ENCODE peak calls at places on chromosomes 4 and X, in five cellular contexts. W is SK-N-SH, L is K562, P is GM12891, Q is HepG2. K is an unnamed sample.

GRCh38 chr4:164765096-164765495 is 11.2 kb downstream of the SMIM31 start:
- DNase-seq in W (no peak), L (no peak), P (no peak), Q (no peak), K (no peak)

GRCh38 chr4:142440093-142440492 is 406.0 kb downstream of the INPP4B start:
- DNase-seq in W (no peak), L (no peak), P (no peak), Q (no peak), K (no peak)

GRCh38 chr4:3290889-3291321 is 1.9 kb upstream of the RGS12 start:
- DNase-seq in W (no peak), L (no peak), P (no peak), Q (no peak), K (no peak)

GRCh38 chrX:24563291-24564010 is 83.7 kb downstream of the PCYT1B start:
- DNase-seq in W (no peak), L (no peak), P (no peak), Q (no peak), K (no peak)

GRCh38 chr4:155703486-155704227 is 37.0 kb downstream of the GUCY1A1 start:
- DNase-seq in W (no peak), L (no peak), P (no peak), Q (no peak), K (no peak)

GRCh38 chr4:91448668-91449330 is 855.0 kb upstream of the GRID2 start:
- DNase-seq in W (no peak), L (no peak), P (no peak), Q (no peak), K (no peak)

GRCh38 chr4:15396157-15396800 is 31.6 kb upstream of the C1QTNF7 start:
- DNase-seq in W (peak), L (peak), P (peak), Q (peak), K (peak)

GRCh38 chr4:86543560-86544312 is 50.4 kb upstream of the PTPN13 start:
- DNase-seq in W (no peak), L (no peak), P (no peak), Q (no peak), K (no peak)

GRCh38 chr4:113384600-113384999 is 335.1 kb downstream of the ANK2 start:
- DNase-seq in W (no peak), L (no peak), P (no peak), Q (no peak), K (no peak)

GRCh38 chrX:110992611-110993010 is 103.4 kb upstream of the PAK3 start:
- DNase-seq in W (peak), L (peak), P (no peak), Q (peak), K (no peak)

GRCh38 chrX:6985537-6985936 is 162.0 kb upstream of the STS start:
- DNase-seq in W (no peak), L (no peak), P (no peak), Q (peak), K (no peak)

GRCh38 chrX:16695079-16695676 is 17.3 kb downstream of the CTPS2 start:
- DNase-seq in W (peak), L (peak), P (peak), Q (peak), K (peak)

GRCh38 chr4:138958519-138958918 is 57.1 kb upstream of the NOCT start:
- DNase-seq in W (no peak), L (no peak), P (no peak), Q (no peak), K (no peak)

GRCh38 chr4:150278206-150278605 is 200.0 kb downstream of the DCLK2 start:
- DNase-seq in W (no peak), L (no peak), P (no peak), Q (no peak), K (no peak)

GRCh38 chr4:57190651-57191481 is 80.7 kb upstream of the IGFBP7 start:
- DNase-seq in W (peak), L (peak), P (peak), Q (peak), K (no peak)

GRCh38 chrX:39850630-39851152 is 247.1 kb downstream of the BCOR start:
- DNase-seq in W (peak), L (peak), P (no peak), Q (no peak), K (no peak)

GRCh38 chr4:185859106-185859505 is 47.1 kb upstream of the SORBS2 start:
- DNase-seq in W (no peak), L (no peak), P (no peak), Q (no peak), K (no peak)

GRCh38 chrX:49878128-49878833 is 1.0 kb upstream of the USP27X start:
- DNase-seq in W (peak), L (peak), P (no peak), Q (no peak), K (no peak)

GRCh38 chr4:47198791-47199190 is 167.4 kb downstream of the GABRB1 start:
- DNase-seq in W (no peak), L (no peak), P (no peak), Q (no peak), K (no peak)

GRCh38 chrX:19725545-19726102 is 161.8 kb downstream of the SH3KBP1 start:
- DNase-seq in W (no peak), L (no peak), P (no peak), Q (no peak), K (no peak)

GRCh38 chr4:70721747-70722146 is at the start of gene RUFY3:
- DNase-seq in W (peak), L (no peak), P (no peak), Q (no peak), K (no peak)

GRCh38 chr4:111992604-111993151 is 152.6 kb upstream of the FAM241A start:
- DNase-seq in W (no peak), L (no peak), P (no peak), Q (no peak), K (no peak)

DNA sequence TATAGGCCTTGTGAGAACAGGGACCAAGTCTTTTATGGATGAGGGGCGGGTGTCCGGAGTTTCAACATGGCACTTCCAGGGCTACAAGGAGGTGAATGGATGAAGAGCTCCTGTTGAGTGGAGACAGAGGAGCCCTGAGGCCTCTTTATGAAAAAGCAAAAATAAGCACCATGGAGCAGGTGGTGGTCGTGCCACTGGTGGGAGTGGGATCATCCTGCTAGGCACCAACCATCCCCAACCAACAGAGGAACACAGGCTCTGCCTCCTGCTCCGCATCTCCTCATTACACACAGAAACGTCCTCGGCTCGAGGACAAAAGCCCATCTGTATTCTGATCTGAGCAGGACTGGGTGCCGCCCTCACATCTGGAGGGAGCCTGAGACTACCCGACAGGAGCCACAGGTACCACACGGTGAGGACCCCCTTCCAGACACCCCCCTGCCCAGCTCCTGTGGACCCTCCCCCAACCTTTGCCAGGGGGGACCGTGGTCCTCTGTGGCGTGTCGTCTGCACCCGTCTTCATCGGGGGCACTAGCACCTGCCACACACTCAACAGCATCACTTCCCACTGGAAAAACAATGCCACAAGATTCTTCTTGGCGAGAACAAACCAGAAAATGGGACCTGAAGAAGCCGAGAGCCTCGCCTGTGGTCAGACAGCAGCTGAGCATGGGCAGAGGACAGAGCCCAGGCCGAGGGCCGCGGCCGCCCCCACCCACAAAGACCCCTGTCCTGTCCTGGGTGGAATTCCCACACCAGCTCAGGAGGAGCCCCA is 3.9 kb upstream of the PDE6B start:
- DNase-seq in W (no peak), L (no peak), P (no peak), Q (no peak), K (no peak)
- TF ChIP-seq TAF1 in W (no peak), L (no peak), P (no peak), Q (no peak), K (no peak)

DNA sequence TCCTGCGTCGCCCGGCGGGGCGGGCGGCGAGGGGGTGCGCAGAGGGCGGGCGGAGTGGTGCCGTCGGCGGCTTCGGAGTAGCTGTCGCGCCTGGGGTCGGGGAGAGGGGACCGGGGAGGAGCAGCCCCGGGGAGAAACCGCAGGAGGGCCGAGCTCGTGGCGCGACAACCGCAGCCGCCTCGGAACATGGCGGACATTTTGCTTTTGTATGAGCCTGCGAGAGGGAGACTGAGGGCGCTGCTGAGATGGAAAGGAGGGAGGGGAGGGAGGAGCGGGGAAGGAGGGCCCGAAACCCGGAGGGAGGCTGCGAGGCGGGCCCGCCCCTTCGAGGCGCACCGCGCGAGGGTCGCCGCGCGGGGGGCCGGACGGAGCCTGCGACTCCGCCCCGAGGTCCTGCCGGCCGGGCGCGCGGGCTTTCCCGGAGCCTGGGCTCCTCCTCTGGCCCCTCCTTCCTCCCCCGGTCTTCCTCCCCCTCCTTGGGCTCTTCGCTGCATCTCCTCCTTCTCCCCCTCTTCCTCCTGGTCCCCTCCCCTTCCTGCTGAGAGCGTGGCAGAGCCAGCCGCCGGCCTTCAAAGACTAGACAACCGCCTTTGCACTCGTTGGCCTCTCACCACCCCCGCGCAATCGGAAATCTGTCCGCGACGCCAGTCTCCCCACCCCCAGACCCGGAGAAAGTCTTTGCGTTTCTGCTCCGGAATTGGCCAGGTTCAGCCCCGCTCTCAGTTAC is 1.1 kb downstream of the INTS6L start:
- DNase-seq in W (peak), L (peak), P (peak), Q (no peak), K (peak)
- TF ChIP-seq POLR2AphosphoS5 in W (peak), L (peak), P (no peak), Q (no peak), K (peak)

GRCh38 chr4:24056258-24056657 is 166.4 kb upstream of the PPARGC1A start:
- DNase-seq in W (no peak), L (no peak), P (no peak), Q (no peak), K (no peak)
- TF ChIP-seq TAF1 in W (no peak), L (no peak), P (no peak), Q (no peak), K (no peak)

GRCh38 chr4:26583538-26583864 is 383 bp upstream of the TBC1D19 start:
- DNase-seq in W (no peak), L (no peak), P (no peak), Q (no peak), K (peak)

GRCh38 chr4:26584725-26585124 is 841 bp downstream of the TBC1D19 start:
- DNase-seq in W (no peak), L (no peak), P (no peak), Q (no peak), K (no peak)

GRCh38 chr4:26589699-26590098 is 5.8 kb downstream of the TBC1D19 start:
- DNase-seq in W (no peak), L (no peak), P (no peak), Q (no peak), K (no peak)

GRCh38 chr4:26579169-26579568 is 4.7 kb upstream of the TBC1D19 start:
- DNase-seq in W (no peak), L (no peak), P (no peak), Q (no peak), K (no peak)

GRCh38 chr4:26583865-26584652 is at the start of gene TBC1D19:
- DNase-seq in W (peak), L (peak), P (peak), Q (peak), K (peak)
- TF ChIP-seq POLR2AphosphoS5 in W (peak), L (peak), P (peak), Q (peak), K (peak)

GRCh38 chrX:71671043-71671829 is 3.9 kb downstream of the LOC101059915 start:
- DNase-seq in W (no peak), L (no peak), P (no peak), Q (no peak), K (no peak)
- TF ChIP-seq TAF1 in W (no peak), L (no peak), P (no peak), Q (no peak), K (no peak)

GRCh38 chrX:114046695-114047279 is 537.1 kb upstream of the HTR2C start:
- DNase-seq in W (no peak), L (no peak), P (no peak), Q (no peak), K (no peak)

GRCh38 chrX:114051667-114052315 is 532.1 kb upstream of the HTR2C start:
- DNase-seq in W (no peak), L (no peak), P (no peak), Q (no peak), K (no peak)

GRCh38 chrX:114049063-114049462 is 534.8 kb upstream of the HTR2C start:
- DNase-seq in W (no peak), L (no peak), P (no peak), Q (no peak), K (no peak)

GRCh38 chrX:114050075-114050796 is 533.6 kb upstream of the HTR2C start:
- DNase-seq in W (no peak), L (no peak), P (no peak), Q (no peak), K (no peak)

GRCh38 chrX:114047558-114047957 is 536.3 kb upstream of the HTR2C start:
- DNase-seq in W (no peak), L (no peak), P (no peak), Q (no peak), K (no peak)
- TF ChIP-seq POLR2AphosphoS5 in W (no peak), L (no peak), P (no peak), Q (no peak), K (no peak)

GRCh38 chr4:184821242-184821641 is 4.5 kb downstream of the ACSL1 start:
- DNase-seq in W (no peak), L (no peak), P (no peak), Q (no peak), K (no peak)

GRCh38 chr4:184817494-184818215 is 8.1 kb downstream of the ACSL1 start:
- DNase-seq in W (no peak), L (no peak), P (no peak), Q (no peak), K (no peak)

GRCh38 chr4:184818216-184818564 is 7.6 kb downstream of the ACSL1 start:
- DNase-seq in W (no peak), L (no peak), P (no peak), Q (no peak), K (no peak)

GRCh38 chr4:184822356-184822755 is 3.4 kb downstream of the ACSL1 start:
- DNase-seq in W (no peak), L (no peak), P (no peak), Q (no peak), K (no peak)

DNA sequence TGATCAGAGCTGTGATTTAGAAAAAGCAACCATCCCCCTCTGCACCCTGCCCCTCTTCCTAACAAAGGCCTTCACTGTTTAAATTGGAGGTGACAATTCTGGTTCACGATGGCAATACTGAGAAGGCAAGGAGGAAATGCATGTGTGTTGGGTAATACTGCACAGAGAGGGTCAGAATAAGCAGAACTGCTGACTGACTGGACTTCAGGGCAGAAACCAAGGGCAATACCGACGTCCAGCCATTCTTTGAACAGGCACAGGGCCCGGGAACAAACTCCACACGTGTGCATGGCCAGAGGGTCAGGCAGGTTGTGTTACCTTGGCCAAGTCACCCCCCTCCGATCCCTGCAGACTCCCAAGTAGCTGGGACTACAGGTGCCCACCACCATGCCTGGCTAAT is 6.0 kb downstream of the ACSL1 start:
- DNase-seq in W (no peak), L (no peak), P (no peak), Q (peak), K (no peak)
- TF ChIP-seq TAF1 in W (no peak), L (no peak), P (no peak), Q (no peak), K (no peak)

GRCh38 chr4:156971623-156972369 is at the start of gene PDGFC:
- DNase-seq in W (peak), L (peak), P (peak), Q (peak), K (peak)

GRCh38 chr4:156970501-156971167 is 965 bp downstream of the PDGFC start:
- DNase-seq in W (peak), L (no peak), P (no peak), Q (peak), K (no peak)

GRCh38 chr4:156971168-156971601 is 414 bp downstream of the PDGFC start:
- DNase-seq in W (peak), L (no peak), P (peak), Q (no peak), K (peak)

GRCh38 chr4:156968479-156968984 is 3.1 kb downstream of the PDGFC start:
- DNase-seq in W (peak), L (peak), P (peak), Q (peak), K (no peak)

GRCh38 chr4:156969136-156969535 is 2.5 kb downstream of the PDGFC start:
- DNase-seq in W (no peak), L (no peak), P (no peak), Q (no peak), K (no peak)
- TF ChIP-seq POLR2AphosphoS5 in W (no peak), L (no peak), P (no peak), Q (no peak), K (no peak)

DNA sequence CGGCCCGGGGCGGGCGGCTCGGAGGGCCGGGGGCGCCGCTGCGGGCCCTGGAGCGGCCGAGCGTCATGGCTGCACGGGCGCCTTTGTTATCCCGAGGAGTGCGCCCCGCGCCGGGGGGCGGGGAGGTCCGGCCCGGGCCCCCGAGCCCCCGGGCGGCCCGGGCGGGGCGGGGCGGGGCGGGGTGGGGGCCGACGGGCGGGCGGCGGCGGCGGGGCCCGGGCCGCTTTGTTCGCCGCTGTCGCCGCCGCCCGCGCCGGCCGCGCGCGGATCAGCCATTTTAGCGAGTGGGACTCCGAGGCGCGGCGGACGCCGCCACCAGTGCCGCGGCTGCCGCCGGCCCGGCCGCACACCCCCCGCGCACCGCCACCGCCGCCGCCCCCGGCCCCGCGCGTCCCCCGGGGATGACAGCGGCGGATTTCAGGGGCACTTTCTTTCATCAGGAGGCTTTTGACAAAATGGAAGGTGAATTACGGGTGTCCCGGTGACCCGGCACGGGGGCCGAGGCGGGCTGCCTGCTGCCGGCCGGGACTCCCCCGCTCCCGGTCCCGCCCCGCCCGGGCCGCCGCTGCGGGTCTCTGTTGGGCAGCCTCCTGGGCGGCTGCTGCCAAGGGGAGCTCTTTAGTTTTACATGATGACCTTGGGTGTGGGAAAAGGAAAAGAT is 1.2 kb downstream of the HMGB3 start:
- DNase-seq in W (peak), L (peak), P (no peak), Q (no peak), K (no peak)
- TF ChIP-seq TAF1 in W (no peak), L (no peak), P (no peak), Q (no peak), K (no peak)

DNA sequence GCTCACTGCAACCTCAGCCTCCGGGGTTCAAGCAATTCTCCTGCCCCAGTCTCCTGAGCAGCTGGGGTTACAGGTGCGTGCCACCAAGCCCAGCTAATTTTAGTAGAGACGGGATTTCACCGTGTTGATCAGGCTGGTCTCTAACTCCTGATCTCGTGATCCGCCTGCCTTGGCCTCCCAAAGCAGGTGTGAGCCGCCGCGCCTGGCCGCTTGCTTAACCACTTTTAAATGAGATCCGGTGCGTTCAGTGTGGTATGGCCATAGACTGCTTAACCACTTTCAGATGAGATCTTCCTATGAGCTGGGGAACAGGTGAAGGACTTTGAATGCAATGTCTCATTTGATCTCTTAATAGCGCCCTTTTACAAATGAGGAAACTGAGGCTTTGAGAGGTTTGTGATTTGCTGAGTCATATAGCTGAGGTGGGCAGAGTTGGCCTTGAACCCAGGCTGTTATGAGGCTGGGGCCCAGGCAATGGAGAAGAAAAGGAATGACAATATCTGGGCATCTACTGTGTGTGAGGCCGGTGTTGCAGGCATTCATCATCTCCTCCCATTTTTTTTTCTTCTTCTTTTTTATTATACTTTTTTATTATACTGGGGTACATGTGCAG is 41.9 kb upstream of the NSG1 start:
- DNase-seq in W (no peak), L (no peak), P (no peak), Q (no peak), K (no peak)
- TF ChIP-seq POLR2AphosphoS5 in W (no peak), L (no peak), P (no peak), Q (no peak), K (no peak)